ENCODE peak calls at places on chromosomes 1 and 21, in ten cellular contexts. K, M, T, V, P, H, I, G, J and Z are unnamed samples.
A peak's percentile ranks its signal among the peaks of the same experiment; 100 is the strongest.

GRCh38 chr1:234062166-234062565 is 157.7 kb downstream of the SLC35F3 start:
- DNase-seq in J (no peak), I (no peak), T (no peak), P (no peak), M (no peak), K (no peak), G (peak; percentile 97), V (no peak), H (peak; percentile 7), Z (no peak)

GRCh38 chr1:220431840-220432239 is 96.1 kb upstream of the MARK1 start:
- DNase-seq in K (no peak), V (no peak), T (no peak), H (no peak), J (no peak), P (no peak), M (no peak), I (no peak), G (no peak), Z (no peak)

GRCh38 chr1:190376067-190376466 is 101.6 kb downstream of the BRINP3 start:
- DNase-seq in M (no peak), I (no peak), T (no peak), G (no peak), P (no peak), H (no peak), J (no peak), K (no peak), V (no peak), Z (no peak)

GRCh38 chr1:116817582-116818064 is 63.4 kb downstream of the CD2 start:
- DNase-seq in G (peak; percentile 63), H (peak; percentile 52), J (no peak), M (peak; percentile 52), I (no peak), K (peak; percentile 18), P (no peak), T (peak; percentile 85), V (no peak), Z (peak; percentile 33)

GRCh38 chr1:234543442-234544093 is 64.6 kb upstream of the TARBP1 start:
- DNase-seq in H (no peak), P (no peak), T (no peak), V (no peak), J (no peak), K (no peak), M (no peak), G (no peak), I (no peak), Z (no peak)

GRCh38 chr1:39275836-39276507 is 71.5 kb downstream of the MACF1 start:
- DNase-seq in H (no peak), K (no peak), P (no peak), J (no peak), M (no peak), I (no peak), G (peak; percentile 82), T (no peak), V (no peak), Z (no peak)

GRCh38 chr1:1118893-1119220 is 3.0 kb upstream of the C1orf159 start:
- DNase-seq in K (no peak), M (no peak), T (no peak), P (no peak), V (no peak), I (no peak), J (peak; percentile 39), H (no peak), G (no peak), Z (no peak)

GRCh38 chr21:33069994-33070811 is at the start of gene OLIG1:
- DNase-seq in I (no peak), P (no peak), V (no peak), M (peak; percentile 22), K (peak; percentile 31), G (peak; percentile 32), T (no peak), J (no peak), H (no peak), Z (peak; percentile 54)

GRCh38 chr1:52904590-52905375 is 16.8 kb downstream of the ECHDC2 start:
- DNase-seq in T (peak; percentile 62), M (no peak), V (no peak), G (no peak), H (peak; percentile 35), J (no peak), I (no peak), K (no peak), P (peak; percentile 22), Z (no peak)

GRCh38 chr1:110390096-110390495 is 730 bp downstream of the SLC16A4 start:
- DNase-seq in I (no peak), K (no peak), P (peak; percentile 86), M (peak; percentile 30), J (peak; percentile 86), T (no peak), V (no peak), H (peak; percentile 54), G (peak; percentile 76), Z (peak; percentile 62)

GRCh38 chr1:65278344-65279091 is 30.8 kb upstream of the DNAJC6 start:
- DNase-seq in H (no peak), J (no peak), K (no peak), V (no peak), M (no peak), T (no peak), G (no peak), I (no peak), P (no peak), Z (no peak)

GRCh38 chr1:150532860-150533259 is 16.3 kb upstream of the ADAMTSL4 start:
- DNase-seq in T (no peak), G (no peak), I (no peak), P (no peak), V (no peak), H (no peak), J (no peak), K (no peak), M (no peak), Z (no peak)

GRCh38 chr1:188670837-188671236 is 1806.8 kb downstream of the BRINP3 start:
- DNase-seq in M (no peak), G (peak; percentile 85), V (no peak), H (peak; percentile 6), K (no peak), T (no peak), P (no peak), J (no peak), I (no peak), Z (no peak)

GRCh38 chr21:41873005-41873404 is 6.1 kb downstream of the PRDM15 start:
- DNase-seq in T (no peak), K (no peak), H (no peak), M (no peak), J (no peak), P (no peak), G (no peak), I (no peak), V (no peak), Z (no peak)

DNA sequence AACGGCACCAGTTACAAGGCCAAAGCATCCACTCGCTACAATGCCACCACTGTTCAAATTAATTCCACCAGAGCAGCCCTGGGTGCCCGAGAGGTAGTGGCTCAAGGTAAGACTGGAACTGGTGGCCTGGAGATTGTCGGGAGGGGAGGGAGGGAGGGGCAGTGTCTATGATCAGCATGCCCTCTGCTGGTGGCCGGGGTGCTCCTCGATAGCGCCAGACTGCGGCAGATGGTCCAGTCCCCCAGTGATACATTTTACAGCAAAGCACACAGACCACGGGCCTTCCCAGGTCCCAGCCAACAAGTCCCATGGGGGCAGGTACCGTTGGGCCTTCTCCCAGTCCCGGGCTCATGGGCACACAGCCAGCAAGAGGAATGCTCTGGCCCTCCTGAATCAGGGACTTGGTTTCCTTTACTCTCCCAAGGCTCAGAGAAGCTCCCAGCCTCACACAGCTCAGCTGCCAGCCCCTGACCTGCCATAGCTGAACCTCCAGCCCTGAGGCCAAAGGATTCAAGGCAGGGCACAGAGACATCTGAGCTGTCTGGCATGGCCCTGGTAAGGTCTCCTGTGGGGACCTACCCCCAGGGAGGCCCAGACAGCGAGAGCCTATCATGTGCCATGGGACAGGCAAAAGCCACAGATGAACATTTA is 15.3 kb downstream of the ACOT7 start:
- DNase-seq in I (no peak), G (no peak), T (no peak), V (no peak), H (no peak), M (no peak), P (no peak), K (no peak), J (no peak), Z (no peak)
- TF ChIP-seq CTCF in I (no peak), G (no peak), T (peak; percentile 20), V (peak; percentile 19), H (no peak), M (no peak), P (peak; percentile 43), K (no peak), J (no peak), Z (no peak)

DNA sequence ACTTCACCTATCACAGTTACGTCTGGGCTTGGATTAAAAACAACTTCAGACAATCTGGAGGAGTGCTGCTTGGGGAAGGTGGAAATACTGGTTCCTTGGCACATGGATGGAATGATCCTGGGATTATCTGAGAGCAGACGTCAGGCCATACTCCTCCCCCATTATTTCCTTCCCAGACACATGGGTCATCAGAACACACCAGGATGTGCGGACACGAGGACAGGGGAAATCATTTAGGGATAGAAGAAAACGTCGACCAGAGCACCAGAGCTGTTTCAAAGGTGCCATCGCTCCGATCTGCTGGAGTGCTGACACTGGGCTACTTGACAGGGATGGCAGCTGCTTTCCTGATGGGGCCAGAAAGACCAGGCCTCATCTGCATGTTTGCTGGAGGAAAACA is 31.8 kb upstream of the ANGPTL7 start:
- DNase-seq in H (no peak), T (no peak), M (no peak), I (no peak), V (no peak), G (no peak), P (no peak), J (no peak), K (no peak), Z (no peak)
- H3K36me3 ChIP-seq in H (no peaks in the 10 kb centered on the region), T (peaks cover 61% of the 10 kb centered on the region), M (no peaks in the 10 kb centered on the region), I (peaks cover 5% of the 10 kb centered on the region), V (peaks cover 1% of the 10 kb centered on the region), G (peaks cover 2% of the 10 kb centered on the region), P (peaks cover 6% of the 10 kb centered on the region), J (peaks cover 49% of the 10 kb centered on the region), K (no peaks in the 10 kb centered on the region), Z (peaks cover 12% of the 10 kb centered on the region)

GRCh38 chr1:88877382-88877825 is 14.0 kb downstream of the GTF2B start:
- DNase-seq in H (no peak), I (no peak), P (peak; percentile 12), G (peak; percentile 53), V (no peak), K (no peak), T (no peak), J (no peak), M (no peak), Z (no peak)
- TF ChIP-seq CTCF in H (peak; percentile 94), I (peak; percentile 51), P (peak; percentile 26), G (peak; percentile 28), V (peak; percentile 43), K (peak; percentile 44), T (peak; percentile 66), J (peak; percentile 48), M (peak; percentile 56), Z (peak; percentile 7)

DNA sequence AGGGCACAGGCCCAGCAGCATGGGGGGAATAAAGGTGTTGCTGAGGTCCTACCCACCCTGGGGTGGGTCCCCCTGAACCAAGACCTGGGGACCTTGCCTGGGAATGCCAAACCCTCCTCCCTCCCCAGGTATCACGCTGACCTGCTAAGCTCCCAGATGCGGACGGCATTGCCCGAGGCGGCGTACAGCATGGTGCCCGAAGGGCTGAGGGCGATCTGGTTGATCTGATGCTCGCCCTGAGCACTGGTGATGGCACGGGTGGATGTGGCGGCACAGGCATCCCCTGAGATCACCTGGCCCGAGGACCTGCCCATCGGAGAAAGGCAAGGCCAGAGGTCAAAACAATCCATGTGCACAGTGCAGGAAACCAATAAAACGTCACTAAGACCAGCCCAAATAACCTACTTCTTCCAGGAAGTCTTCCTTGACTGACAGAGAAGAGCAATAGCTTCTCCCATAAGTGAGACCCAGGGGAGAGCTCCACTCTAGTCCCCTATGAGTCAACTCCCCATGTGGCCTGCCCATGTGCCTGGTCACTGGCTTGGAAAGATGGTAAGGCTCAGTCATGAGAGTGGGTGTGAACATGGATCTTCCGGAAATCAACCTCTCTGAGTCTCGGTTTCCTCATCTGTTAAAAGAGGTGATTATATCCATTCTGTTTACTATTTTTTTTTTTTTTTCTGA is 46.3 kb downstream of the KIF21B start:
- DNase-seq in I (no peak), T (no peak), K (no peak), P (no peak), J (no peak), M (no peak), H (no peak), V (no peak), G (no peak), Z (no peak)
- H3K36me3 ChIP-seq in I (no peaks in the 10 kb centered on the region), T (peaks cover 90% of the 10 kb centered on the region), K (no peaks in the 10 kb centered on the region), P (no peaks in the 10 kb centered on the region), J (peaks cover 4% of the 10 kb centered on the region), M (no peaks in the 10 kb centered on the region), H (no peaks in the 10 kb centered on the region), V (no peaks in the 10 kb centered on the region), G (no peaks in the 10 kb centered on the region), Z (no peaks in the 10 kb centered on the region)